ENCODE peak calls at places on chromosomes 16 and 17, in four cellular contexts. One of them, this sample, is unnamed.

GRCh38 chr16:15539197-15539596 is 103.8 kb downstream of the MARF1 start:
- DNase-seq in GM12878: no peak
- DNase-seq in HepG2: peak; percentile 49
- DNase-seq in K562: peak; percentile 61
- DNase-seq in this sample: peak; percentile 28

GRCh38 chr16:12618515-12618914 is 185.2 kb downstream of the CPPED1 start:
- DNase-seq in HepG2: no peak
- DNase-seq in K562: no peak
- DNase-seq in GM12878: no peak
- DNase-seq in this sample: no peak

GRCh38 chr17:63999680-64000531 is 1.8 kb downstream of the PRR29 start:
- DNase-seq in K562: no peak
- DNase-seq in GM12878: no peak
- DNase-seq in HepG2: no peak
- DNase-seq in this sample: no peak

GRCh38 chr16:89314357-89314756 is 96.9 kb downstream of the ZNF778 start:
- DNase-seq in GM12878: no peak
- DNase-seq in HepG2: no peak
- DNase-seq in K562: no peak
- DNase-seq in this sample: no peak

GRCh38 chr16:15607700-15608396 is 35.1 kb downstream of the MARF1 start:
- DNase-seq in K562: no peak
- DNase-seq in HepG2: peak; percentile 67
- DNase-seq in GM12878: no peak
- DNase-seq in this sample: no peak

GRCh38 chr17:7586673-7587419 is 3.0 kb downstream of the SOX15 start:
- DNase-seq in HepG2: peak; percentile 62
- DNase-seq in K562: peak; percentile 58
- DNase-seq in GM12878: no peak
- DNase-seq in this sample: peak; percentile 61

GRCh38 chr17:1934901-1935300 is 90.2 kb downstream of the RTN4RL1 start:
- DNase-seq in GM12878: no peak
- DNase-seq in HepG2: no peak
- DNase-seq in K562: no peak
- DNase-seq in this sample: no peak

GRCh38 chr17:11302395-11302932 is 61.5 kb downstream of the SHISA6 start:
- DNase-seq in GM12878: no peak
- DNase-seq in HepG2: no peak
- DNase-seq in K562: no peak
- DNase-seq in this sample: no peak

GRCh38 chr16:56950881-56951771 is 10.6 kb upstream of the CETP start:
- DNase-seq in GM12878: no peak
- DNase-seq in K562: peak; percentile 45
- DNase-seq in HepG2: peak; percentile 61
- DNase-seq in this sample: peak; percentile 72

GRCh38 chr17:51164911-51165679 is 1.1 kb upstream of the NME2 start:
- DNase-seq in GM12878: no peak
- DNase-seq in HepG2: peak; percentile 28
- DNase-seq in K562: no peak
- DNase-seq in this sample: no peak

GRCh38 chr16:11759163-11759834 is 16.6 kb upstream of the TXNDC11 start:
- DNase-seq in K562: no peak
- DNase-seq in HepG2: no peak
- DNase-seq in GM12878: no peak
- DNase-seq in this sample: no peak

GRCh38 chr17:57607553-57608120 is 137.5 kb downstream of the CCDC182 start:
- DNase-seq in GM12878: no peak
- DNase-seq in HepG2: no peak
- DNase-seq in K562: no peak
- DNase-seq in this sample: no peak

GRCh38 chr17:58911741-58912343 is 156.2 kb downstream of the PPM1E start:
- DNase-seq in GM12878: no peak
- DNase-seq in K562: no peak
- DNase-seq in HepG2: no peak
- DNase-seq in this sample: no peak

GRCh38 chr17:67376509-67376891 is 581 bp upstream of the PITPNC1 start:
- DNase-seq in K562: no peak
- DNase-seq in GM12878: no peak
- DNase-seq in HepG2: no peak
- DNase-seq in this sample: no peak

GRCh38 chr17:36942631-36943125 is 5.4 kb downstream of the LHX1 start:
- DNase-seq in K562: no peak
- DNase-seq in HepG2: no peak
- DNase-seq in GM12878: no peak
- DNase-seq in this sample: no peak

GRCh38 chr17:17075037-17075755 is 32.9 kb downstream of the MPRIP start:
- DNase-seq in K562: no peak
- DNase-seq in HepG2: no peak
- DNase-seq in GM12878: no peak
- DNase-seq in this sample: no peak

GRCh38 chr16:1580256-1580655 is 31.6 kb downstream of the IFT140 start:
- DNase-seq in K562: no peak
- DNase-seq in GM12878: no peak
- DNase-seq in HepG2: no peak
- DNase-seq in this sample: no peak

GRCh38 chr17:55547027-55547670 is 35.9 kb upstream of the SMIM36 start:
- DNase-seq in GM12878: no peak
- DNase-seq in K562: no peak
- DNase-seq in HepG2: no peak
- DNase-seq in this sample: no peak

GRCh38 chr16:23082161-23082788 is 67.0 kb downstream of the USP31 start:
- DNase-seq in HepG2: peak; percentile 46
- DNase-seq in GM12878: no peak
- DNase-seq in K562: no peak
- DNase-seq in this sample: no peak

GRCh38 chr17:50779747-50780363 is 12.5 kb upstream of the ANKRD40CL start:
- DNase-seq in GM12878: no peak
- DNase-seq in K562: no peak
- DNase-seq in HepG2: no peak
- DNase-seq in this sample: no peak

GRCh38 chr17:17305282-17305801 is 2.2 kb downstream of the NT5M start:
- DNase-seq in GM12878: peak; percentile 50
- DNase-seq in HepG2: peak; percentile 33
- DNase-seq in K562: peak; percentile 38
- DNase-seq in this sample: no peak

GRCh38 chr17:16900288-16900882 is 71.5 kb downstream of the TNFRSF13B start:
- DNase-seq in GM12878: no peak
- DNase-seq in K562: no peak
- DNase-seq in HepG2: no peak
- DNase-seq in this sample: no peak

GRCh38 chr16:53014287-53014686 is 38.4 kb downstream of the CHD9NB start:
- DNase-seq in GM12878: no peak
- DNase-seq in K562: no peak
- DNase-seq in HepG2: no peak
- DNase-seq in this sample: no peak

GRCh38 chr16:13958438-13958837 is 38.5 kb downstream of the ERCC4 start:
- DNase-seq in K562: no peak
- DNase-seq in HepG2: no peak
- DNase-seq in GM12878: no peak
- DNase-seq in this sample: no peak

DNA sequence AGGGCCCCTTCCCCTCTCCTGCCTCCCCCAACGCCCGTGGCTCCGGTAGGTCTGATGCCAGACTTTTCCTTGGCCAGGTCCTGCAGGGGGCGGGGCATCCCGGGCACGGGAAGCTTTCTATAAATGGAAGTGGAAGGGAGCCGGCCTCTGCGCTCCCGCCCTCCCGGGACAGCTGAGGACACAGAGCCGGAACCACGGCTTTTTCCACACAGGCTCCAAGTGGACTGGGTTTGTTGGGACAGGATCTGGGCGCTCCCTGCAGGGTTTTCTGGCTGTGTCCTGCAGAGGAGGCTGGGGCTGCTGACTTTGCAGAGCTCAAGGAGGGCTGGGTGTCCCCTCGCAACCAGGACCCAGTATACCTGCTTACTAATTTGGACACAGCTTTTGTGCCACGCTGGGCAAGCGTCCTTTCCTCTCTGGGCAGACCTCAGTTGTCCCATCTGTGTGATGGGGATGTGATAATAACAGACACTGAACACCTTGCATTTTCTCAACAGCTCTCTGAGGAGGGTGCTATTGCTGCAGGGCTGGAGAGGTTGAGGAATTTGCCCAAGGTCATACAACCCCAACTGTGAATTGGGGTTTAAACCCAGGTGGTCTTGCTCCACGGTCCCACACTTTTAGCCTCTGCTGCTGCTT is 1.8 kb downstream of the TNS4 start:
- DNase-seq in GM12878: no peak
- DNase-seq in HepG2: peak; percentile 84
- DNase-seq in K562: peak; percentile 55
- DNase-seq in this sample: peak; percentile 52
- TF ChIP-seq FOXM1 in GM12878: no peak
- TF ChIP-seq FOXM1 in HepG2: no peak
- TF ChIP-seq FOXM1 in K562: no peak
- TF ChIP-seq FOXM1 in this sample: no peak

GRCh38 chr17:80618304-80618703 is 73.7 kb downstream of the RPTOR start:
- DNase-seq in GM12878: no peak
- DNase-seq in K562: no peak
- DNase-seq in HepG2: no peak
- DNase-seq in this sample: no peak

GRCh38 chr17:80619535-80620235 is 75.0 kb downstream of the RPTOR start:
- DNase-seq in K562: no peak
- DNase-seq in GM12878: no peak
- DNase-seq in HepG2: no peak
- DNase-seq in this sample: no peak

GRCh38 chr17:80622170-80622466 is 77.5 kb downstream of the RPTOR start:
- DNase-seq in K562: no peak
- DNase-seq in HepG2: no peak
- DNase-seq in GM12878: no peak
- DNase-seq in this sample: no peak

GRCh38 chr17:80624864-80625263 is 80.2 kb downstream of the RPTOR start:
- DNase-seq in HepG2: no peak
- DNase-seq in K562: no peak
- DNase-seq in GM12878: no peak
- DNase-seq in this sample: no peak

DNA sequence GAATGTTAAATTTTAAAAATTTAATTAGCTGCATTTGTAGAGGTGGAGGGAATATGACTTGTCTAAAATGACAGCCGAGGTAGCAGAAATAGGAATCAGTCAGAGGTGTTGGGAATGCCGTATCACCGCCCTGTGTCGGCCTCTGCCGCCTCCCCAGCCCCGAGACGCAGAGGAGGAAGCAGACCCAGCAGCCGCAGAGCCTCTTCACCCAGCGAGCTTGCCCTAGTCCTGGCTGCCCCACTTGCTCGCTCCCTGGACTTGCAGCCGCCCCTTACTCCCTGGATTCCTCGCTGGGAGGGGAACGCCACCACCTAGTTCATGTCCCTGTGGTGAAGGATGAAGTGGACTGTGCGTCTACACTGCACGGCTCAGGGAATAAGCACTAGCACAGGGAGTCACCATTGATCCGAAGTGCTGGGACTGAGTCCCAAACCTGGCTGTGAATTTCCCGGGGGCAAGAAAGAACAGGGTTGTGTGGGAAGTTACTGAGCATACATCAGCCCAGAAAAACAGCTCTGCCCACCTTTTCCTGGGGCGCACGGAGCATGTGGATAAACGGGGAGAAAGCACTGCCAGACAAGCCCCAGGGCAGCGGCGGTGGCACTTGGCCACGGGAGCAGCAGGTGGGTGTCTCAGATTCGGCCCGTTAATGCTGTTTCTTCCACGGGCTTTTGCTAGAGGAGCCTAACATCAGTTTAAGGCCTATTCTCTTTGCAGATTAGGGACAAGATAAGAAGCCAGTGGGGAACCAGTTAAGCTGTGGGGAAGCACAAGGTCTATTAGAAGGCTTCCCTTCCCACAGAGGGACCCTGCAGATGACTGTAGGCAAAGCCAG is 76.9 kb downstream of the RPTOR start:
- DNase-seq in K562: no peak
- DNase-seq in HepG2: no peak
- DNase-seq in GM12878: no peak
- DNase-seq in this sample: no peak
- TF ChIP-seq BHLHE40 in K562: no peak
- TF ChIP-seq BHLHE40 in HepG2: no peak
- TF ChIP-seq BHLHE40 in GM12878: no peak
- TF ChIP-seq BHLHE40 in this sample: no peak

DNA sequence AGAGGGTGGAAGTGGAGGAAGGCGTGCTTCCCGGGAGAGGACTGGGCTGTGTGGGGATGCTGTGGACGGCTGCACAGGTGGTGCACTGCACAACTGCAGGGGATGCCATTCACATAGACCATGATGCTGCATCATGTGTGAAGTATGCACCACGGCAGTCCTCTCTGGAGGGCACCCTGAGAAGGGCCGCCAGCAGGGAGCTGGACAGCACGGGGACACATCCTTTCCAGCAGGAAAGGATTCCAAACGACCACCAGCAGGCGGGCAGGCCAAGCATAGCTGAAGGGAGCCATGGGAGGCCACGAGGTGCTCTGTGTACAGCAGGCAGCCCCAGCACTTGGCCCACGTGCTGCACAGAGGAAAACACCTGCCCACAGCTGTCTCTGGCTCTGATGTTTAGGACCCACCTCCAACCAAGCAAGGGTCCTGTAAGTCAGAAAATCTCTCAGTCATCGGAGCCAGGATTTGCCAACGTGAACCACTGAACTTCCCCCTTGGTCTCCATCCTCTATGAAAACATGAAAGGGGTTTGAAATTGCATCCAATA is 10.1 kb downstream of the ACTG1 start:
- DNase-seq in GM12878: no peak
- DNase-seq in HepG2: no peak
- DNase-seq in K562: no peak
- DNase-seq in this sample: no peak
- TF ChIP-seq TARDBP in GM12878: no peak
- TF ChIP-seq TARDBP in HepG2: no peak
- TF ChIP-seq TARDBP in K562: no peak
- TF ChIP-seq TARDBP in this sample: no peak

DNA sequence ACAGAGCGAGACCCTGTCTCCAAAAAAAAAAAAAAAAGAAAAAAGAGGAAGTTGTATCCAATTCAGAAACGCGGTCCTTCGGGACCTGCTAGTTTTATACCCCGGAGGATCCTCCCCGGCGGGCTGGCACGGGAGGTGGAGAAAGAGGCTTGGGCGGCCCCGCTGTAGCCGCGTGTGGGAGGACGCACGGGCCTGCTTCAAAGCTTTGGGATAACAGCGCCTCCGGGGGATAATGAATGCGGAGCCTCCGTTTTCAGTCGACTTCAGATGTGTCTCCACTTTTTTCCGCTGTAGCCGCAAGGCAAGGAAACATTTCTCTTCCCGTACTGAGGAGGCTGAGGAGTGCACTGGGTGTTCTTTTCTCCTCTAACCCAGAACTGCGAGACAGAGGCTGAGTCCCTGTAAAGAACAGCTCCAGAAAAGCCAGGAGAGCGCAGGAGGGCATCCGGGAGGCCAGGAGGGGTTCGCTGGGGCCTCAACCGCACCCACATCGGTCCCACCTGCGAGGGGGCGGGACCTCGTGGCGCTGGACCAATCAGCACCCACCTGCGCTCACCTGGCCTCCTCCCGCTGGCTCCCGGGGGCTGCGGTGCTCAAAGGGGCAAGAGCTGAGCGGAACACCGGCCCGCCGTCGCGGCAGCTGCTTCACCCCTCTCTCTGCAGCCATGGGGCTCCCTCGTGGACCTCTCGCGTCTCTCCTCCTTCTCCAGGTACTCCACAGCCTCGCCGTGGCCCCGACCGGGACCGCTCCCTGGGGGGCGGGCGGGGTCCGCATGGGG is at the start of gene CDH3:
- DNase-seq in K562: peak; percentile 29
- DNase-seq in HepG2: no peak
- DNase-seq in GM12878: no peak
- DNase-seq in this sample: peak; percentile 52
- TF ChIP-seq FOXM1 in K562: no peak
- TF ChIP-seq FOXM1 in HepG2: no peak
- TF ChIP-seq FOXM1 in GM12878: no peak
- TF ChIP-seq FOXM1 in this sample: no peak

This sample was measured in HEK293T.